ENCODE peak calls at places on chromosome 14, in eight cellular contexts. One of them, this sample, is unnamed.

GRCh38 chr14:21026988-21027315 is 2.1 kb upstream of the NDRG2 start:
- DNase-seq in Calu3: no peak
- DNase-seq in cardiac fibroblast: no peak
- DNase-seq in prostate gland: no peak
- DNase-seq in NCI-H1436: no peak
- DNase-seq in esophagus squamous epithelium: no peak
- DNase-seq in HuH-7: no peak
- DNase-seq in stimulated activated CD4-positive, alpha-beta T cell treated with anti-CD3 and anti-CD28 coated beads, TNF-alpha, amount 100 ng/mL, for 4 hours: no peak
- DNase-seq in this sample: no peak

GRCh38 chr14:37595809-37596595 is 573 bp downstream of the TTC6 start:
- DNase-seq in Calu3: peak
- DNase-seq in cardiac fibroblast: no peak
- DNase-seq in prostate gland: peak
- DNase-seq in NCI-H1436: peak
- DNase-seq in esophagus squamous epithelium: no peak
- DNase-seq in HuH-7: peak
- DNase-seq in stimulated activated CD4-positive, alpha-beta T cell treated with anti-CD3 and anti-CD28 coated beads, TNF-alpha, amount 100 ng/mL, for 4 hours: peak
- DNase-seq in this sample: no peak

GRCh38 chr14:74140374-74140850 is 55.7 kb downstream of the LIN52 start:
- DNase-seq in Calu3: no peak
- DNase-seq in cardiac fibroblast: peak
- DNase-seq in prostate gland: no peak
- DNase-seq in NCI-H1436: peak
- DNase-seq in esophagus squamous epithelium: no peak
- DNase-seq in HuH-7: no peak
- DNase-seq in stimulated activated CD4-positive, alpha-beta T cell treated with anti-CD3 and anti-CD28 coated beads, TNF-alpha, amount 100 ng/mL, for 4 hours: no peak
- DNase-seq in this sample: no peak

GRCh38 chr14:101501341-101501740 is 60.0 kb upstream of the DIO3 start:
- DNase-seq in Calu3: no peak
- DNase-seq in cardiac fibroblast: no peak
- DNase-seq in prostate gland: no peak
- DNase-seq in NCI-H1436: no peak
- DNase-seq in esophagus squamous epithelium: no peak
- DNase-seq in HuH-7: no peak
- DNase-seq in stimulated activated CD4-positive, alpha-beta T cell treated with anti-CD3 and anti-CD28 coated beads, TNF-alpha, amount 100 ng/mL, for 4 hours: no peak
- DNase-seq in this sample: no peak

GRCh38 chr14:77290705-77291104 is 19.7 kb upstream of the NGB start:
- DNase-seq in Calu3: no peak
- DNase-seq in cardiac fibroblast: no peak
- DNase-seq in prostate gland: no peak
- DNase-seq in NCI-H1436: no peak
- DNase-seq in esophagus squamous epithelium: no peak
- DNase-seq in HuH-7: no peak
- DNase-seq in stimulated activated CD4-positive, alpha-beta T cell treated with anti-CD3 and anti-CD28 coated beads, TNF-alpha, amount 100 ng/mL, for 4 hours: no peak
- DNase-seq in this sample: no peak

GRCh38 chr14:73758392-73759182 is 44.4 kb upstream of the PNMA1 start:
- DNase-seq in Calu3: peak
- DNase-seq in cardiac fibroblast: peak
- DNase-seq in prostate gland: peak
- DNase-seq in NCI-H1436: peak
- DNase-seq in esophagus squamous epithelium: peak
- DNase-seq in HuH-7: peak
- DNase-seq in stimulated activated CD4-positive, alpha-beta T cell treated with anti-CD3 and anti-CD28 coated beads, TNF-alpha, amount 100 ng/mL, for 4 hours: no peak
- DNase-seq in this sample: peak

GRCh38 chr14:100147691-100148464 is 11.6 kb downstream of the DEGS2 start:
- DNase-seq in Calu3: no peak
- DNase-seq in cardiac fibroblast: no peak
- DNase-seq in prostate gland: no peak
- DNase-seq in NCI-H1436: no peak
- DNase-seq in esophagus squamous epithelium: no peak
- DNase-seq in HuH-7: no peak
- DNase-seq in stimulated activated CD4-positive, alpha-beta T cell treated with anti-CD3 and anti-CD28 coated beads, TNF-alpha, amount 100 ng/mL, for 4 hours: no peak
- DNase-seq in this sample: no peak

GRCh38 chr14:68663385-68664076 is 129.3 kb downstream of the ZFP36L1 start:
- DNase-seq in Calu3: no peak
- DNase-seq in cardiac fibroblast: peak
- DNase-seq in prostate gland: no peak
- DNase-seq in NCI-H1436: no peak
- DNase-seq in esophagus squamous epithelium: no peak
- DNase-seq in HuH-7: no peak
- DNase-seq in stimulated activated CD4-positive, alpha-beta T cell treated with anti-CD3 and anti-CD28 coated beads, TNF-alpha, amount 100 ng/mL, for 4 hours: no peak
- DNase-seq in this sample: peak

GRCh38 chr14:104688755-104689619 is at the start of gene INF2:
- DNase-seq in Calu3: peak
- DNase-seq in cardiac fibroblast: peak
- DNase-seq in prostate gland: peak
- DNase-seq in NCI-H1436: peak
- DNase-seq in esophagus squamous epithelium: no peak
- DNase-seq in HuH-7: peak
- DNase-seq in stimulated activated CD4-positive, alpha-beta T cell treated with anti-CD3 and anti-CD28 coated beads, TNF-alpha, amount 100 ng/mL, for 4 hours: peak
- DNase-seq in this sample: peak

GRCh38 chr14:65446159-65446558 is 33.6 kb downstream of the FUT8 start:
- DNase-seq in Calu3: no peak
- DNase-seq in cardiac fibroblast: peak
- DNase-seq in prostate gland: no peak
- DNase-seq in NCI-H1436: no peak
- DNase-seq in esophagus squamous epithelium: no peak
- DNase-seq in HuH-7: no peak
- DNase-seq in stimulated activated CD4-positive, alpha-beta T cell treated with anti-CD3 and anti-CD28 coated beads, TNF-alpha, amount 100 ng/mL, for 4 hours: no peak
- DNase-seq in this sample: no peak

GRCh38 chr14:47208434-47208833 is 467.0 kb downstream of the MDGA2 start:
- DNase-seq in Calu3: no peak
- DNase-seq in cardiac fibroblast: no peak
- DNase-seq in prostate gland: no peak
- DNase-seq in NCI-H1436: no peak
- DNase-seq in esophagus squamous epithelium: no peak
- DNase-seq in HuH-7: no peak
- DNase-seq in stimulated activated CD4-positive, alpha-beta T cell treated with anti-CD3 and anti-CD28 coated beads, TNF-alpha, amount 100 ng/mL, for 4 hours: no peak
- DNase-seq in this sample: no peak

GRCh38 chr14:90523544-90523943 is 126.7 kb downstream of the CALM1 start:
- DNase-seq in Calu3: no peak
- DNase-seq in cardiac fibroblast: peak
- DNase-seq in prostate gland: no peak
- DNase-seq in NCI-H1436: no peak
- DNase-seq in esophagus squamous epithelium: no peak
- DNase-seq in HuH-7: no peak
- DNase-seq in stimulated activated CD4-positive, alpha-beta T cell treated with anti-CD3 and anti-CD28 coated beads, TNF-alpha, amount 100 ng/mL, for 4 hours: no peak
- DNase-seq in this sample: no peak

GRCh38 chr14:75941030-75941429 is 40.8 kb downstream of the TGFB3 start:
- DNase-seq in Calu3: no peak
- DNase-seq in cardiac fibroblast: peak
- DNase-seq in prostate gland: no peak
- DNase-seq in NCI-H1436: no peak
- DNase-seq in esophagus squamous epithelium: no peak
- DNase-seq in HuH-7: no peak
- DNase-seq in stimulated activated CD4-positive, alpha-beta T cell treated with anti-CD3 and anti-CD28 coated beads, TNF-alpha, amount 100 ng/mL, for 4 hours: no peak
- DNase-seq in this sample: no peak

GRCh38 chr14:32635103-32635719 is 303.5 kb upstream of the NPAS3 start:
- DNase-seq in Calu3: no peak
- DNase-seq in cardiac fibroblast: peak
- DNase-seq in prostate gland: no peak
- DNase-seq in NCI-H1436: no peak
- DNase-seq in esophagus squamous epithelium: no peak
- DNase-seq in HuH-7: no peak
- DNase-seq in stimulated activated CD4-positive, alpha-beta T cell treated with anti-CD3 and anti-CD28 coated beads, TNF-alpha, amount 100 ng/mL, for 4 hours: no peak
- DNase-seq in this sample: no peak

GRCh38 chr14:43540948-43541347 is 966.1 kb downstream of the FSCB start:
- DNase-seq in Calu3: no peak
- DNase-seq in cardiac fibroblast: no peak
- DNase-seq in prostate gland: no peak
- DNase-seq in NCI-H1436: no peak
- DNase-seq in esophagus squamous epithelium: no peak
- DNase-seq in HuH-7: peak
- DNase-seq in stimulated activated CD4-positive, alpha-beta T cell treated with anti-CD3 and anti-CD28 coated beads, TNF-alpha, amount 100 ng/mL, for 4 hours: no peak
- DNase-seq in this sample: no peak

GRCh38 chr14:32077081-32078029 is at the start of gene ARHGAP5:
- DNase-seq in Calu3: peak
- DNase-seq in cardiac fibroblast: peak
- DNase-seq in prostate gland: no peak
- DNase-seq in NCI-H1436: no peak
- DNase-seq in esophagus squamous epithelium: no peak
- DNase-seq in HuH-7: peak
- DNase-seq in stimulated activated CD4-positive, alpha-beta T cell treated with anti-CD3 and anti-CD28 coated beads, TNF-alpha, amount 100 ng/mL, for 4 hours: no peak
- DNase-seq in this sample: peak

GRCh38 chr14:69055125-69055524 is 76.0 kb upstream of the ACTN1 start:
- DNase-seq in Calu3: no peak
- DNase-seq in cardiac fibroblast: peak
- DNase-seq in prostate gland: no peak
- DNase-seq in NCI-H1436: no peak
- DNase-seq in esophagus squamous epithelium: no peak
- DNase-seq in HuH-7: no peak
- DNase-seq in stimulated activated CD4-positive, alpha-beta T cell treated with anti-CD3 and anti-CD28 coated beads, TNF-alpha, amount 100 ng/mL, for 4 hours: no peak
- DNase-seq in this sample: no peak

GRCh38 chr14:61111145-61112130 is 130.4 kb downstream of the SLC38A6 start:
- DNase-seq in Calu3: no peak
- DNase-seq in cardiac fibroblast: no peak
- DNase-seq in prostate gland: no peak
- DNase-seq in NCI-H1436: no peak
- DNase-seq in esophagus squamous epithelium: no peak
- DNase-seq in HuH-7: no peak
- DNase-seq in stimulated activated CD4-positive, alpha-beta T cell treated with anti-CD3 and anti-CD28 coated beads, TNF-alpha, amount 100 ng/mL, for 4 hours: no peak
- DNase-seq in this sample: no peak

GRCh38 chr14:21095430-21096205 is 2.8 kb downstream of the ZNF219 start:
- DNase-seq in Calu3: no peak
- DNase-seq in cardiac fibroblast: peak
- DNase-seq in prostate gland: no peak
- DNase-seq in NCI-H1436: no peak
- DNase-seq in esophagus squamous epithelium: no peak
- DNase-seq in HuH-7: peak
- DNase-seq in stimulated activated CD4-positive, alpha-beta T cell treated with anti-CD3 and anti-CD28 coated beads, TNF-alpha, amount 100 ng/mL, for 4 hours: no peak
- DNase-seq in this sample: no peak

GRCh38 chr14:49593016-49593415 is 5.7 kb upstream of the LRR1 start:
- DNase-seq in Calu3: no peak
- DNase-seq in cardiac fibroblast: peak
- DNase-seq in prostate gland: no peak
- DNase-seq in NCI-H1436: no peak
- DNase-seq in esophagus squamous epithelium: no peak
- DNase-seq in HuH-7: no peak
- DNase-seq in stimulated activated CD4-positive, alpha-beta T cell treated with anti-CD3 and anti-CD28 coated beads, TNF-alpha, amount 100 ng/mL, for 4 hours: no peak
- DNase-seq in this sample: no peak

GRCh38 chr14:79044894-79045624 is 874.9 kb downstream of the NRXN3 start:
- DNase-seq in Calu3: no peak
- DNase-seq in cardiac fibroblast: peak
- DNase-seq in prostate gland: peak
- DNase-seq in NCI-H1436: peak
- DNase-seq in esophagus squamous epithelium: no peak
- DNase-seq in HuH-7: no peak
- DNase-seq in stimulated activated CD4-positive, alpha-beta T cell treated with anti-CD3 and anti-CD28 coated beads, TNF-alpha, amount 100 ng/mL, for 4 hours: no peak
- DNase-seq in this sample: no peak

GRCh38 chr14:67856806-67857205 is 37.2 kb downstream of the RAD51B start:
- DNase-seq in Calu3: no peak
- DNase-seq in cardiac fibroblast: no peak
- DNase-seq in prostate gland: no peak
- DNase-seq in NCI-H1436: no peak
- DNase-seq in esophagus squamous epithelium: no peak
- DNase-seq in HuH-7: no peak
- DNase-seq in stimulated activated CD4-positive, alpha-beta T cell treated with anti-CD3 and anti-CD28 coated beads, TNF-alpha, amount 100 ng/mL, for 4 hours: no peak
- DNase-seq in this sample: no peak

GRCh38 chr14:81453166-81453766 is 53.1 kb upstream of the STON2 start:
- DNase-seq in Calu3: peak
- DNase-seq in cardiac fibroblast: peak
- DNase-seq in prostate gland: peak
- DNase-seq in NCI-H1436: peak
- DNase-seq in esophagus squamous epithelium: no peak
- DNase-seq in HuH-7: peak
- DNase-seq in stimulated activated CD4-positive, alpha-beta T cell treated with anti-CD3 and anti-CD28 coated beads, TNF-alpha, amount 100 ng/mL, for 4 hours: no peak
- DNase-seq in this sample: peak

GRCh38 chr14:61642246-61642982 is 52.9 kb upstream of the HIF1A start:
- DNase-seq in Calu3: no peak
- DNase-seq in cardiac fibroblast: peak
- DNase-seq in prostate gland: no peak
- DNase-seq in NCI-H1436: no peak
- DNase-seq in esophagus squamous epithelium: no peak
- DNase-seq in HuH-7: no peak
- DNase-seq in stimulated activated CD4-positive, alpha-beta T cell treated with anti-CD3 and anti-CD28 coated beads, TNF-alpha, amount 100 ng/mL, for 4 hours: no peak
- DNase-seq in this sample: no peak

This sample was measured in stimulated activated effector memory CD8-positive, alpha-beta T cell treated with anti-CD3 and anti-CD28 coated beads, Interleukin-12 subunit alpha, Interleukin-12 subunit beta, amount 100 ng/mL, for 72 hours.